ENCODE peak calls at places on chromosomes 2 and 18, in eight cellular contexts. D is fibroblast of the aortic adventitia, X is cardiac fibroblast, A is fibroblast of villous mesenchyme, E is A549, Y is transverse colon, C is GM23248, K is HL-60. P is an unnamed sample.

GRCh38 chr18:40938615-40939014 is 1016.4 kb upstream of the PIK3C3 start:
- DNase-seq in D (no peak), X (no peak), A (no peak), E (no peak), Y (no peak), C (no peak), K (no peak), P (no peak)

GRCh38 chr2:198930170-198930569 is 527.6 kb downstream of the SATB2 start:
- DNase-seq in D (peak), X (no peak), A (no peak), E (peak), Y (no peak), C (peak), K (no peak), P (no peak)

GRCh38 chr2:162106146-162106551 is 32.1 kb upstream of the DPP4 start:
- DNase-seq in D (peak), X (peak), A (peak), E (no peak), Y (no peak), C (peak), K (no peak), P (peak)

GRCh38 chr2:150491430-150491829 is 4.0 kb upstream of the RND3 start:
- DNase-seq in D (no peak), X (peak), A (no peak), E (no peak), Y (no peak), C (peak), K (no peak), P (no peak)

GRCh38 chr2:189131986-189132385 is 47.6 kb downstream of the COL5A2 start:
- DNase-seq in D (no peak), X (peak), A (no peak), E (no peak), Y (no peak), C (no peak), K (no peak), P (peak)

GRCh38 chr18:34153711-34154110 is 71.0 kb downstream of the NOL4 start:
- DNase-seq in D (peak), X (peak), A (peak), E (peak), Y (no peak), C (peak), K (peak), P (peak)

GRCh38 chr2:200662727-200663126 is 76.9 kb downstream of the AOX1 start:
- DNase-seq in D (peak), X (peak), A (peak), E (peak), Y (no peak), C (peak), K (no peak), P (peak)

GRCh38 chr2:11356760-11357159 is 12.3 kb upstream of the ROCK2 start:
- DNase-seq in D (no peak), X (no peak), A (no peak), E (no peak), Y (no peak), C (no peak), K (no peak), P (no peak)

GRCh38 chr2:163264376-163264775 is 425.8 kb upstream of the KCNH7 start:
- DNase-seq in D (peak), X (peak), A (peak), E (no peak), Y (no peak), C (peak), K (no peak), P (peak)

GRCh38 chr2:152098798-152099654 is at the start of gene CACNB4:
- DNase-seq in D (peak), X (peak), A (peak), E (peak), Y (no peak), C (peak), K (peak), P (peak)

GRCh38 chr2:218859994-218860831 is 608 bp downstream of the WNT6 start:
- DNase-seq in D (no peak), X (no peak), A (no peak), E (no peak), Y (no peak), C (no peak), K (no peak), P (no peak)
- H3K4me3 ChIP-seq in D (no peak), X (no peak), A (peak), E (peak), Y (peak), C (no peak), K (no peak), P (no peak)

GRCh38 chr2:74416721-74417120 is 4.7 kb downstream of the C2orf81 start:
- DNase-seq in D (no peak), X (no peak), A (no peak), E (no peak), Y (no peak), C (no peak), K (no peak), P (no peak)

GRCh38 chr2:74420006-74420405 is 1.4 kb downstream of the C2orf81 start:
- DNase-seq in D (no peak), X (no peak), A (no peak), E (no peak), Y (no peak), C (no peak), K (no peak), P (no peak)

GRCh38 chr2:74419345-74419744 is 2.1 kb downstream of the C2orf81 start:
- DNase-seq in D (no peak), X (no peak), A (no peak), E (no peak), Y (no peak), C (no peak), K (no peak), P (no peak)

GRCh38 chr2:74417763-74418162 is 3.7 kb downstream of the C2orf81 start:
- DNase-seq in D (no peak), X (no peak), A (no peak), E (no peak), Y (no peak), C (no peak), K (no peak), P (no peak)

GRCh38 chr2:74418312-74418711 is 3.1 kb downstream of the C2orf81 start:
- DNase-seq in D (no peak), X (peak), A (no peak), E (no peak), Y (no peak), C (no peak), K (no peak), P (no peak)
- H3K4me3 ChIP-seq in D (no peak), X (no peak), A (no peak), E (no peak), Y (no peak), C (no peak), K (no peak), P (no peak)

GRCh38 chr2:130755234-130756040 is at the start of gene AMER3:
- DNase-seq in D (no peak), X (no peak), A (no peak), E (no peak), Y (no peak), C (no peak), K (no peak), P (no peak)

GRCh38 chr2:130749641-130750040 is 5.7 kb upstream of the AMER3 start:
- DNase-seq in D (no peak), X (no peak), A (no peak), E (no peak), Y (no peak), C (no peak), K (no peak), P (no peak)

GRCh38 chr2:130756721-130757195 is 1.4 kb downstream of the AMER3 start:
- DNase-seq in D (no peak), X (no peak), A (no peak), E (no peak), Y (no peak), C (no peak), K (no peak), P (no peak)

GRCh38 chr2:130756041-130756720 is 841 bp downstream of the AMER3 start:
- DNase-seq in D (peak), X (no peak), A (no peak), E (no peak), Y (no peak), C (peak), K (no peak), P (peak)

GRCh38 chr2:130754811-130755210 is 529 bp upstream of the AMER3 start:
- DNase-seq in D (no peak), X (no peak), A (no peak), E (no peak), Y (no peak), C (no peak), K (no peak), P (no peak)
- H3K4me3 ChIP-seq in D (no peak), X (no peak), A (no peak), E (no peak), Y (no peak), C (no peak), K (no peak), P (no peak)

GRCh38 chr18:58580078-58580477 is 48.8 kb downstream of the ALPK2 start:
- DNase-seq in D (no peak), X (peak), A (peak), E (peak), Y (no peak), C (peak), K (no peak), P (peak)

GRCh38 chr18:58580623-58581022 is 48.3 kb downstream of the ALPK2 start:
- DNase-seq in D (peak), X (peak), A (peak), E (peak), Y (no peak), C (peak), K (no peak), P (peak)

GRCh38 chr18:58578835-58579560 is 49.9 kb downstream of the ALPK2 start:
- DNase-seq in D (peak), X (peak), A (peak), E (peak), Y (no peak), C (peak), K (no peak), P (peak)

GRCh38 chr18:58579561-58580047 is 49.3 kb downstream of the ALPK2 start:
- DNase-seq in D (peak), X (peak), A (peak), E (peak), Y (no peak), C (peak), K (no peak), P (peak)

GRCh38 chr18:58581265-58581664 is 47.6 kb downstream of the ALPK2 start:
- DNase-seq in D (peak), X (peak), A (peak), E (peak), Y (no peak), C (peak), K (no peak), P (peak)
- H3K4me3 ChIP-seq in D (no peak), X (no peak), A (no peak), E (no peak), Y (no peak), C (peak), K (no peak), P (no peak)

GRCh38 chr18:3256693-3257626 is 5.0 kb upstream of the MYL12B start:
- DNase-seq in D (peak), X (peak), A (peak), E (peak), Y (no peak), C (peak), K (no peak), P (peak)
- H3K4me3 ChIP-seq in D (no peak), X (no peak), A (no peak), E (no peak), Y (no peak), C (no peak), K (no peak), P (no peak)

GRCh38 chr2:15791294-15791693 is 149.1 kb upstream of the MYCN start:
- DNase-seq in D (no peak), X (no peak), A (no peak), E (no peak), Y (no peak), C (no peak), K (no peak), P (no peak)

GRCh38 chr2:15788458-15789229 is 151.7 kb upstream of the MYCN start:
- DNase-seq in D (no peak), X (no peak), A (no peak), E (no peak), Y (no peak), C (no peak), K (no peak), P (no peak)

GRCh38 chr2:15790838-15791237 is 149.5 kb upstream of the MYCN start:
- DNase-seq in D (no peak), X (no peak), A (no peak), E (no peak), Y (no peak), C (no peak), K (no peak), P (no peak)

GRCh38 chr2:15789381-15790062 is 150.8 kb upstream of the MYCN start:
- DNase-seq in D (no peak), X (no peak), A (no peak), E (no peak), Y (no peak), C (no peak), K (no peak), P (no peak)

GRCh38 chr2:15790326-15790725 is 150.0 kb upstream of the MYCN start:
- DNase-seq in D (no peak), X (no peak), A (no peak), E (no peak), Y (no peak), C (no peak), K (no peak), P (no peak)
- H3K4me3 ChIP-seq in D (no peak), X (no peak), A (no peak), E (no peak), Y (no peak), C (no peak), K (no peak), P (no peak)

DNA sequence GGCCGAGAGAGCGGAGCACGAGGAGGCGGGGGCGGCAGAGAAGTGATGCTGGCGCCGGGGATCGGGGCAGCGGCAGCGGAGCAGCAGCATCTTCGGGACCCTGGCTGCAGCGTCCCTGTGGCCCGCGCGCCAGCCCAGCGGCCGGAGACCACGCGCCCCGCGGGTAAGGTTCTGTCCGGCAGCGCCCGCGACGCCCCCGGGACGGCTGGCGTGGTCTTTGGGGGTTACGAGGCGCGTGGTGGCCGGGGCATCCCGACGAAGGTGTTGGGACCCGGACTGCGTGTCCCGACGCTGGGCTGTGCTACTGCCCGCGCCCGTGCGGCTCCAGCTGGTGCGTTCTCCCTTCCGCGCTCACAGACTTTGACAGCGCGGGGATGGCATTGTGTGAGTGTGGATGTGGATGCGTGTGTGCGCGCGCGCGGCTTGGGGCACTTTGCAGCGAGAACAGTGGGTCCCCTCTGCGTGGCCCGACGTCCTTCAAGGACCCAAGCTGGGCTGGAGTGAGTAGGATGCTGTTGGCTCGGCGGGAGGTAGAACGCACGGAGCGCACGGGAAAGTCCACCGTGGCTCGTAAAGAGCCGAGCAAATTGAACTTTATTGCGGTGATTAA is 405.0 kb downstream of the XIRP2 start:
- DNase-seq in D (peak), X (peak), A (peak), E (peak), Y (peak), C (peak), K (no peak), P (peak)
- H3K4me3 ChIP-seq in D (peak), X (peak), A (peak), E (peak), Y (peak), C (peak), K (peak), P (peak)

DNA sequence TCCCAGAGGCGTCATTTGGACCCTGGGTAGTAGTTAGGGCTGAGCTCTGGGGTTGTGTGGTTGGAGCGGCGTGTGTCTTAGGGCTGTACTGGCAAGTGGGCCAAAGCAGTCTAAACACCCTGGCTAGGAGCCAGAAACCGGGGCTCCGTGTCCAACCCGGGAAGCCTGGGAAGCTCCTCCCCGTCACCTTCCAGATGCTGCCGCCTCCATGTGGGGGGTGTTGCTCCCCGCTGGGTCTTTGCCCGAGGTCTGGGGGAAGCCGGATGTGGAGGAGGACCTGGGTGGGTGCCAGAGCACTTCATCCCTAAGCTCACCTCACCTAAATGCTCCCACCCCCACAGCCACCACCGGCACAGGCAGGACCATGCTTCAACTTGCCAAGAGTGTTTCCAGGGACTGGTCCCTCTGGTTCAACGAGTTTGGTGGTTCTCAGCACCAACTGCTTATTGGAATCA is 25.4 kb downstream of the TET3 start:
- DNase-seq in D (no peak), X (no peak), A (no peak), E (no peak), Y (no peak), C (no peak), K (no peak), P (no peak)
- H3K4me3 ChIP-seq in D (no peak), X (no peak), A (no peak), E (no peak), Y (no peak), C (no peak), K (no peak), P (no peak)